ENCODE peak calls at places on chromosomes 13 and 19, in five cellular contexts. G is keratinocyte, L is ascending aorta, C is A673, S is brain microvascular endothelial cell. X is an unnamed sample.

GRCh38 chr19:37931941-37932655 is 25.1 kb downstream of the SIPA1L3 start:
- DNase-seq in L (peak; percentile 77), S (peak; percentile 68), G (peak; percentile 93), C (no peak), X (peak; percentile 73)

GRCh38 chr13:60335531-60335930 is 61.5 kb upstream of the TDRD3 start:
- DNase-seq in C (peak; percentile 64), S (no peak), G (no peak), L (no peak), X (no peak)

GRCh38 chr13:70668983-70669382 is 560.7 kb upstream of the KLHL1 start:
- DNase-seq in G (no peak), S (no peak), L (no peak), C (no peak), X (no peak)

GRCh38 chr13:93364166-93364565 is 137.6 kb downstream of the GPC6 start:
- DNase-seq in S (peak; percentile 65), L (no peak), C (no peak), G (no peak), X (no peak)

GRCh38 chr13:87094646-87095045 is 576.5 kb upstream of the SLITRK5 start:
- DNase-seq in G (no peak), C (peak; percentile 7), S (no peak), L (no peak), X (no peak)

GRCh38 chr19:10712041-10712440 is 5.8 kb upstream of the DNM2 start:
- DNase-seq in S (no peak), C (no peak), L (no peak), G (no peak), X (no peak)

GRCh38 chr19:38023245-38023644 is 116.2 kb downstream of the SIPA1L3 start:
- DNase-seq in S (peak; percentile 66), C (no peak), G (no peak), L (no peak), X (no peak)

GRCh38 chr13:75787249-75787940 is 151.3 kb downstream of the LMO7 start:
- DNase-seq in S (peak; percentile 48), G (no peak), L (no peak), C (peak; percentile 31), X (no peak)

GRCh38 chr19:7083076-7083956 is 13.8 kb downstream of the ZNF557 start:
- DNase-seq in C (no peak), S (peak; percentile 5), L (no peak), G (no peak), X (no peak)

GRCh38 chr13:51729853-51730553 is 74.0 kb downstream of the DHRS12 start:
- DNase-seq in C (peak; percentile 67), S (peak; percentile 92), G (no peak), L (peak; percentile 90), X (peak; percentile 76)

GRCh38 chr19:6250024-6250605 is 29.7 kb downstream of the MLLT1 start:
- DNase-seq in S (peak; percentile 37), L (no peak), G (no peak), C (no peak), X (no peak)

GRCh38 chr19:13637664-13638063 is 126.7 kb upstream of the MRI1 start:
- DNase-seq in C (no peak), G (no peak), S (peak; percentile 16), L (no peak), X (no peak)

GRCh38 chr13:80441968-80442367 is 101.0 kb upstream of the SPRY2 start:
- DNase-seq in S (no peak), G (no peak), C (no peak), L (no peak), X (no peak)

GRCh38 chr19:49188626-49189200 is 31.1 kb downstream of the TRPM4 start:
- DNase-seq in G (no peak), C (no peak), S (no peak), L (no peak), X (no peak)

GRCh38 chr19:19098084-19098702 is 34.4 kb downstream of the SLC25A42 start:
- DNase-seq in L (no peak), G (no peak), S (no peak), C (no peak), X (no peak)

GRCh38 chr13:98570929-98571372 is 6.0 kb downstream of the STK24 start:
- DNase-seq in S (peak; percentile 40), G (no peak), C (no peak), L (no peak), X (no peak)

GRCh38 chr13:99087954-99088491 is 110.2 kb upstream of the DOCK9 start:
- DNase-seq in C (no peak), S (no peak), G (peak; percentile 7), L (no peak), X (no peak)

GRCh38 chr19:49502866-49503581 is 6.8 kb downstream of the RPS11 start:
- DNase-seq in S (peak; percentile 47), G (no peak), L (no peak), C (peak; percentile 90), X (peak; percentile 39)

GRCh38 chr13:113798200-113798811 is 39.3 kb downstream of the TMEM255B start:
- DNase-seq in L (no peak), S (no peak), C (no peak), G (no peak), X (no peak)

GRCh38 chr13:32330438-32330837 is 15.1 kb downstream of the BRCA2 start:
- DNase-seq in S (peak; percentile 35), G (no peak), C (no peak), L (no peak), X (no peak)

GRCh38 chr13:105368781-105369180 is 1166.7 kb downstream of the EFNB2 start:
- DNase-seq in G (no peak), C (no peak), S (no peak), L (no peak), X (no peak)

GRCh38 chr19:50803633-50804419 is 13.6 kb downstream of the ACP4 start:
- DNase-seq in C (no peak), S (no peak), L (no peak), G (no peak), X (no peak)

GRCh38 chr13:112785419-112785856 is 95.6 kb downstream of the ATP11A start:
- DNase-seq in G (no peak), S (no peak), L (no peak), C (no peak), X (no peak)

GRCh38 chr13:98915563-98916348 is 62.1 kb downstream of the DOCK9 start:
- DNase-seq in G (no peak), L (no peak), C (no peak), S (no peak), X (no peak)

GRCh38 chr13:87259479-87260083 is 411.6 kb upstream of the SLITRK5 start:
- DNase-seq in C (peak; percentile 6), G (no peak), S (no peak), L (no peak), X (no peak)

GRCh38 chr13:113729329-113730019 is 29.6 kb upstream of the TMEM255B start:
- DNase-seq in L (no peak), G (no peak), S (no peak), C (no peak), X (no peak)

GRCh38 chr13:111489301-111489700 is 168.9 kb downstream of the TEX29 start:
- DNase-seq in G (no peak), S (no peak), L (no peak), C (no peak), X (peak; percentile 3)

GRCh38 chr19:5683177-5683886 is 2.5 kb downstream of the HSD11B1L start:
- DNase-seq in L (no peak), C (no peak), G (no peak), S (no peak), X (no peak)

GRCh38 chr13:31119966-31120733 is 41.6 kb downstream of the HSPH1 start:
- DNase-seq in L (no peak), C (no peak), S (no peak), G (no peak), X (no peak)

GRCh38 chr19:13459351-13459750 is 46.9 kb downstream of the CACNA1A start:
- DNase-seq in S (no peak), G (no peak), L (no peak), C (no peak), X (no peak)

GRCh38 chr13:98460519-98460918 is 116.4 kb downstream of the STK24 start:
- DNase-seq in S (no peak), C (no peak), G (no peak), L (no peak), X (no peak)

GRCh38 chr13:66409542-66409941 is 820.6 kb downstream of the PCDH9 start:
- DNase-seq in L (no peak), C (no peak), S (no peak), G (no peak), X (no peak)

GRCh38 chr13:44031555-44031954 is 151.9 kb downstream of the LACC1 start:
- DNase-seq in S (no peak), G (no peak), L (no peak), C (no peak), X (no peak)

GRCh38 chr19:46015080-46015960 is 7.5 kb downstream of the PGLYRP1 start:
- DNase-seq in G (peak; percentile 48), C (peak; percentile 74), L (no peak), S (no peak), X (no peak)

DNA sequence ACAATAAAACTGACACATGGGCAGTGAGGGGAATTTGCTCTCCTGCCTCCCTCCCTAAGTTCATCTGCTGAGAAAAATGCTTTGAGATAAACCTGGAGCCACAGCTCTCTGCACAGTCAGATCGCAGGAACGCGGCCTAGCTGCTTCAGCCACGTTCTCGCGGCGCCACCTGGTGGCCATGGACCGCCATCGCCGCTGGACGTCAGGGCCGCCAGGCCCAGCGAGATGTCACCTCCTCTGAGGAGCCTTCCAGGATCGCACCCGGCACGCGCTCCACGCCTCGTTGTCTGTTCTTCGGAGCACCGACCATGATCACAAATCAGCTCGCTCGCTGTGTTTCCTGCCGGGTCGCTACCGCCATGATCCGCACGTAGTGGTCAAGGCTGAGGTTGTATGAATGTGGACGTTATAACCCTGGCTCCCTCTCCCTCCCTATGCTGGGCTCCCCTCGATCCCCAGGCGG is 20.6 kb upstream of the USP29 start:
- DNase-seq in G (no peak), C (peak; percentile 77), S (peak; percentile 35), L (peak; percentile 65), X (peak; percentile 66)
- TF ChIP-seq CTCF in G (peak; percentile 54), C (peak; percentile 91), S (peak; percentile 65), L (peak; percentile 64), X (peak; percentile 57)

GRCh38 chr13:109862627-109863026 is 76.2 kb upstream of the IRS2 start:
- DNase-seq in G (no peak), C (peak; percentile 11), S (no peak), L (no peak), X (no peak)
- H3K27me3 ChIP-seq in G (no peaks in the 10 kb centered on the region), C (peaks cover 20% of the 10 kb centered on the region), S (no peaks in the 10 kb centered on the region), L (no peaks in the 10 kb centered on the region), X (no peaks in the 10 kb centered on the region)

GRCh38 chr13:49560270-49561063 is 24.9 kb downstream of the RCBTB1 start:
- DNase-seq in G (no peak), L (no peak), S (peak; percentile 39), C (peak; percentile 14), X (no peak)

GRCh38 chr13:49559006-49559405 is 26.4 kb downstream of the RCBTB1 start:
- DNase-seq in G (no peak), S (no peak), L (no peak), C (no peak), X (no peak)

GRCh38 chr13:49563513-49563912 is 21.8 kb downstream of the RCBTB1 start:
- DNase-seq in S (no peak), L (no peak), C (peak; percentile 35), G (no peak), X (no peak)

GRCh38 chr13:49561064-49561410 is 24.3 kb downstream of the RCBTB1 start:
- DNase-seq in L (no peak), C (no peak), G (no peak), S (no peak), X (no peak)
- H3K36me3 ChIP-seq in L (peaks cover 29% of the 10 kb centered on the region), C (peaks cover 6% of the 10 kb centered on the region), G (peaks cover 8% of the 10 kb centered on the region), S (peaks cover 9% of the 10 kb centered on the region), X (peaks cover 45% of the 10 kb centered on the region)

GRCh38 chr13:40789275-40790231 is at the start of gene SLC25A15:
- DNase-seq in C (peak; percentile 71), L (peak; percentile 89), G (no peak), S (peak; percentile 45), X (peak; percentile 73)
- TF ChIP-seq CTCF in C (no peak), L (no peak), G (no peak), S (peak; percentile 8), X (no peak)

GRCh38 chr19:41853768-41854167 is 6.3 kb upstream of the RPS19 start:
- DNase-seq in C (no peak), L (no peak), S (no peak), G (no peak), X (no peak)
- H3K27me3 ChIP-seq in C (peaks cover 8% of the 10 kb centered on the region), L (no peaks in the 10 kb centered on the region), S (peaks cover 12% of the 10 kb centered on the region), G (peaks cover 24% of the 10 kb centered on the region), X (peaks cover 24% of the 10 kb centered on the region)

X was measured in tibial artery.